ENCODE peak calls at places on chromosomes 3 and 15, in eight cellular contexts. V is lung microvascular endothelial cell; C is esophagus muscularis mucosa; P is fibroblast of gingiva; S is lower leg skin; X is activated naive CD8-positive, alpha-beta T cell treated with anti-CD3 and anti-CD28 coated beads, Interleukin-2, amount 10 ng/mL, durations not matched to agents 7 days and 5 days; K is Daoy; R is ELR. U is an unnamed sample.

GRCh38 chr15:79308874-79309273 is 2.0 kb upstream of the TMED3 start:
- DNase-seq in C (no peak), K (no peak), R (no peak), P (no peak), V (no peak), X (no peak), S (no peak), U (no peak)

GRCh38 chr3:157128771-157129671 is 30.9 kb downstream of the CCNL1 start:
- DNase-seq in R (peak), K (peak), S (no peak), P (no peak), X (peak), C (peak), V (peak), U (no peak)

GRCh38 chr15:44315773-44316465 is 27.4 kb downstream of the GOLM2 start:
- DNase-seq in R (no peak), V (no peak), S (no peak), K (no peak), X (no peak), P (no peak), C (no peak), U (no peak)

GRCh38 chr15:69725210-69725609 is 272.6 kb downstream of the RPLP1 start:
- DNase-seq in S (no peak), K (no peak), C (no peak), R (no peak), P (no peak), X (no peak), V (no peak), U (no peak)

GRCh38 chr3:46681387-46681786 is 12.1 kb downstream of the ALS2CL start:
- DNase-seq in X (no peak), S (no peak), R (no peak), P (no peak), V (no peak), C (no peak), K (no peak), U (no peak)

GRCh38 chr3:117483839-117484238 is 774.3 kb downstream of the TUSC7 start:
- DNase-seq in X (no peak), S (no peak), R (no peak), K (no peak), V (no peak), P (no peak), C (no peak), U (no peak)

GRCh38 chr3:101995371-101996046 is 146.2 kb downstream of the NFKBIZ start:
- DNase-seq in P (no peak), R (peak), S (no peak), K (peak), V (no peak), C (no peak), X (no peak), U (no peak)

GRCh38 chr3:136586580-136586979 is 165.6 kb downstream of the STAG1 start:
- DNase-seq in S (no peak), R (no peak), C (no peak), K (no peak), V (no peak), P (no peak), X (no peak), U (no peak)

GRCh38 chr3:87397210-87397609 is 120.8 kb upstream of the POU1F1 start:
- DNase-seq in V (no peak), K (no peak), P (no peak), S (no peak), R (peak), X (no peak), C (no peak), U (no peak)

U was measured in T follicular helper cell.